ENCODE peak calls at places on chromosome 19, in eight cellular contexts. V is heart left ventricle; T is thoracic aorta; B is breast epithelium; I is SK-N-MC; D is psoas muscle; Z is CD8-positive, alpha-beta memory T cell; J is GM23338. H is an unnamed sample.
A peak's percentile ranks its signal among the peaks of the same experiment; 100 is the strongest.

GRCh38 chr19:6577410-6578125 is 13.4 kb downstream of the CD70 start:
- DNase-seq in B (no peak), Z (no peak), V (no peak), D (no peak), T (no peak), J (no peak), I (no peak), H (no peak)

GRCh38 chr19:54873990-54874389 is at the start of gene FCAR:
- DNase-seq in J (no peak), T (no peak), I (no peak), V (no peak), Z (no peak), B (no peak), D (no peak), H (no peak)

GRCh38 chr19:872266-872951 is 12.9 kb downstream of the CFD start:
- DNase-seq in B (no peak), Z (peak; percentile 85), V (no peak), I (peak; percentile 69), T (no peak), J (peak; percentile 82), D (peak; percentile 84), H (no peak)

GRCh38 chr19:10461047-10461949 is 41.0 kb downstream of the PDE4A start:
- DNase-seq in D (peak; percentile 97), Z (peak; percentile 75), J (peak; percentile 97), B (peak; percentile 91), V (peak; percentile 92), I (no peak), T (peak; percentile 89), H (peak; percentile 84)

GRCh38 chr19:1707240-1707639 is 46.1 kb upstream of the ONECUT3 start:
- DNase-seq in J (no peak), T (no peak), Z (no peak), D (no peak), I (no peak), V (no peak), B (no peak), H (no peak)

GRCh38 chr19:19866599-19867248 is 1.0 kb downstream of the ZNF253 start:
- DNase-seq in T (no peak), I (no peak), D (peak; percentile 51), J (peak; percentile 95), B (no peak), V (no peak), Z (peak; percentile 22), H (no peak)

GRCh38 chr19:29841559-29842367 is 30.0 kb downstream of the CCNE1 start:
- DNase-seq in D (peak; percentile 19), V (no peak), T (no peak), I (no peak), Z (no peak), B (no peak), J (peak; percentile 64), H (no peak)

GRCh38 chr19:10270180-10270615 is 722 bp upstream of the ICAM1 start:
- DNase-seq in D (peak; percentile 84), J (peak; percentile 47), T (no peak), I (no peak), Z (peak; percentile 64), V (peak; percentile 80), B (no peak), H (no peak)

GRCh38 chr19:29277107-29277506 is 64.2 kb upstream of the UQCRFS1 start:
- DNase-seq in D (no peak), T (no peak), V (no peak), I (no peak), Z (peak; percentile 50), J (peak; percentile 77), B (no peak), H (peak; percentile 10)

GRCh38 chr19:51799311-51799997 is 4.5 kb downstream of the FPR3 start:
- DNase-seq in I (no peak), J (no peak), B (peak; percentile 80), V (peak; percentile 88), Z (no peak), D (peak; percentile 83), T (peak; percentile 71), H (peak; percentile 63)

GRCh38 chr19:51807111-51807701 is 12.2 kb downstream of the FPR3 start:
- DNase-seq in J (peak; percentile 83), V (no peak), I (peak; percentile 81), B (no peak), Z (no peak), D (no peak), T (no peak), H (no peak)

GRCh38 chr19:13089857-13090507 is 12.7 kb downstream of the LYL1 start:
- DNase-seq in V (no peak), T (no peak), I (no peak), D (no peak), J (no peak), B (no peak), Z (no peak), H (no peak)

GRCh38 chr19:13092206-13092605 is 10.5 kb downstream of the LYL1 start:
- DNase-seq in B (no peak), T (no peak), V (no peak), I (no peak), D (no peak), J (no peak), Z (no peak), H (no peak)

GRCh38 chr19:13092608-13093260 is 9.9 kb downstream of the LYL1 start:
- DNase-seq in Z (no peak), D (no peak), B (no peak), T (no peak), J (no peak), I (no peak), V (no peak), H (no peak)

GRCh38 chr19:13090511-13091231 is 12.0 kb downstream of the LYL1 start:
- DNase-seq in J (no peak), T (no peak), V (no peak), Z (no peak), D (no peak), B (no peak), I (no peak), H (no peak)

GRCh38 chr19:13091400-13092161 is 11.1 kb downstream of the LYL1 start:
- DNase-seq in V (peak; percentile 67), D (peak; percentile 81), Z (no peak), B (peak; percentile 84), T (peak; percentile 73), J (peak; percentile 73), I (no peak), H (no peak)
- H3K4me3 ChIP-seq in V (no peak overlapping the region), D (no peak overlapping the region), Z (no peak overlapping the region), B (peak overlapping the region; percentile 8), T (peak overlapping the region; percentile 57), J (peak overlapping the region; percentile 44), I (no peak overlapping the region), H (peak overlapping the region; percentile 9)

GRCh38 chr19:40755248-40755624 is 4.2 kb downstream of the SNRPA start:
- DNase-seq in T (no peak), Z (no peak), V (no peak), D (no peak), B (no peak), I (no peak), J (no peak), H (no peak)
- H3K27ac ChIP-seq in T (no peak overlapping the region), Z (no peak overlapping the region), V (no peak overlapping the region), D (no peak overlapping the region), B (no peak overlapping the region), I (no peak overlapping the region), J (no peak overlapping the region), H (no peak overlapping the region)

GRCh38 chr19:49926520-49926919 is 2.5 kb upstream of the ATF5 start:
- DNase-seq in T (no peak), J (no peak), V (no peak), D (no peak), I (no peak), Z (no peak), B (no peak), H (no peak)

GRCh38 chr19:49929121-49929610 is at the start of the genes ATF5 and NUP62:
- DNase-seq in Z (peak; percentile 89), J (peak; percentile 85), V (peak; percentile 92), D (peak; percentile 95), T (peak; percentile 60), I (peak; percentile 63), B (peak; percentile 77), H (peak; percentile 89)

GRCh38 chr19:49925486-49925885 is 3.5 kb upstream of the ATF5 start:
- DNase-seq in I (no peak), V (no peak), B (no peak), D (no peak), J (no peak), T (no peak), Z (no peak), H (no peak)

GRCh38 chr19:49929611-49930482 is 543 bp upstream of the NUP62 start:
- DNase-seq in B (peak; percentile 83), D (peak; percentile 95), J (peak; percentile 98), T (peak; percentile 84), Z (peak; percentile 82), I (peak; percentile 97), V (peak; percentile 94), H (peak; percentile 94)

GRCh38 chr19:49927526-49928264 is 1.3 kb upstream of the ATF5 start:
- DNase-seq in B (no peak), Z (no peak), I (no peak), T (no peak), J (no peak), V (no peak), D (no peak), H (no peak)
- H3K4me3 ChIP-seq in B (no peak overlapping the region), Z (peak overlapping the region; percentile 20), I (peak overlapping the region; percentile 94), T (no peak overlapping the region), J (peak overlapping the region; percentile 99), V (no peak overlapping the region), D (peak overlapping the region; percentile 98), H (peak overlapping the region; percentile 89)

GRCh38 chr19:3692141-3693029 is 7.9 kb downstream of the PIP5K1C start:
- DNase-seq in I (no peak), D (no peak), Z (peak; percentile 40), J (no peak), B (no peak), T (no peak), V (no peak), H (no peak)
- H3K27ac ChIP-seq in I (no peak overlapping the region), D (no peak overlapping the region), Z (no peak overlapping the region), J (no peak overlapping the region), B (no peak overlapping the region), T (peak overlapping the region; percentile 82), V (no peak overlapping the region), H (no peak overlapping the region)

GRCh38 chr19:18029617-18030338 is 21.8 kb downstream of the ARRDC2 start:
- DNase-seq in T (no peak), B (peak; percentile 75), I (no peak), J (no peak), Z (no peak), D (peak; percentile 92), V (no peak), H (peak; percentile 85)

GRCh38 chr19:18021121-18021755 is 13.3 kb downstream of the ARRDC2 start:
- DNase-seq in D (peak; percentile 97), V (peak; percentile 89), B (peak; percentile 83), J (no peak), I (no peak), Z (peak; percentile 61), T (peak; percentile 77), H (peak; percentile 82)

GRCh38 chr19:18023596-18024212 is 15.7 kb downstream of the ARRDC2 start:
- DNase-seq in J (no peak), D (peak; percentile 94), Z (peak; percentile 31), I (peak; percentile 75), V (peak; percentile 91), B (peak; percentile 78), T (no peak), H (no peak)

GRCh38 chr19:18027151-18027550 is 19.2 kb downstream of the ARRDC2 start:
- DNase-seq in J (no peak), Z (no peak), V (no peak), I (no peak), T (no peak), D (no peak), B (no peak), H (no peak)
- H3K4me3 ChIP-seq in J (no peak overlapping the region), Z (no peak overlapping the region), V (no peak overlapping the region), I (no peak overlapping the region), T (no peak overlapping the region), D (no peak overlapping the region), B (no peak overlapping the region), H (no peak overlapping the region)

H was measured in dorsolateral prefrontal cortex.